ENCODE peak calls at places on chromosome 2, in eight cellular contexts. R is AG04449, L is Caco-2, V is A549, E is fibroblast of pulmonary artery, S is lower leg skin, O is GM10248, W is tibial nerve. N is an unnamed sample.

GRCh38 chr2:144424559-144425240 is 95.2 kb downstream of the ZEB2 start:
- DNase-seq in R (no peak), L (no peak), V (no peak), E (no peak), S (no peak), O (no peak), W (no peak), N (no peak)

GRCh38 chr2:85561280-85562212 is at the start of gene GGCX:
- DNase-seq in R (no peak), L (peak; percentile 97), V (peak; percentile 97), E (peak; percentile 93), S (peak; percentile 98), O (peak; percentile 96), W (peak; percentile 92), N (peak; percentile 94)

GRCh38 chr2:64143154-64144056 is 815 bp downstream of the PELI1 start:
- DNase-seq in R (no peak), L (no peak), V (peak; percentile 28), E (peak; percentile 44), S (no peak), O (peak; percentile 18), W (no peak), N (peak; percentile 32)

GRCh38 chr2:28469947-28470585 is 25.8 kb upstream of the PLB1 start:
- DNase-seq in R (no peak), L (peak; percentile 27), V (no peak), E (no peak), S (no peak), O (no peak), W (no peak), N (no peak)

GRCh38 chr2:209351636-209352035 is 72.2 kb upstream of the MAP2 start:
- DNase-seq in R (peak; percentile 46), L (no peak), V (no peak), E (no peak), S (no peak), O (no peak), W (no peak), N (no peak)

GRCh38 chr2:134446431-134447091 is 192.7 kb downstream of the MGAT5 start:
- DNase-seq in R (no peak), L (no peak), V (no peak), E (peak; percentile 53), S (no peak), O (no peak), W (no peak), N (no peak)

GRCh38 chr2:171318463-171318934 is 115.3 kb downstream of the METTL8 start:
- DNase-seq in R (no peak), L (no peak), V (no peak), E (peak; percentile 27), S (no peak), O (no peak), W (no peak), N (no peak)

GRCh38 chr2:230542751-230543150 is 126.8 kb downstream of the SP100 start:
- DNase-seq in R (no peak), L (no peak), V (no peak), E (peak; percentile 86), S (no peak), O (no peak), W (no peak), N (no peak)

GRCh38 chr2:74587664-74588277 is 33.3 kb downstream of the DOK1 start:
- DNase-seq in R (no peak), L (peak; percentile 71), V (peak; percentile 77), E (peak; percentile 85), S (peak; percentile 90), O (peak; percentile 82), W (peak; percentile 78), N (peak; percentile 59)

GRCh38 chr2:239762742-239763269 is 262.3 kb downstream of the NDUFA10 start:
- DNase-seq in R (no peak), L (peak; percentile 1), V (no peak), E (no peak), S (no peak), O (no peak), W (no peak), N (no peak)

GRCh38 chr2:65779021-65779420 is 346.6 kb upstream of the SPRED2 start:
- DNase-seq in R (no peak), L (no peak), V (no peak), E (no peak), S (no peak), O (no peak), W (no peak), N (no peak)

GRCh38 chr2:18674309-18674708 is 84.9 kb upstream of the NT5C1B start:
- DNase-seq in R (no peak), L (no peak), V (no peak), E (no peak), S (no peak), O (no peak), W (no peak), N (no peak)

GRCh38 chr2:157784169-157784822 is 91.8 kb downstream of the ACVR1 start:
- DNase-seq in R (no peak), L (no peak), V (peak; percentile 41), E (peak; percentile 39), S (peak; percentile 86), O (no peak), W (no peak), N (no peak)

GRCh38 chr2:10427568-10427975 is 20.6 kb downstream of the ODC1 start:
- DNase-seq in R (no peak), L (no peak), V (no peak), E (no peak), S (no peak), O (no peak), W (no peak), N (no peak)

DNA sequence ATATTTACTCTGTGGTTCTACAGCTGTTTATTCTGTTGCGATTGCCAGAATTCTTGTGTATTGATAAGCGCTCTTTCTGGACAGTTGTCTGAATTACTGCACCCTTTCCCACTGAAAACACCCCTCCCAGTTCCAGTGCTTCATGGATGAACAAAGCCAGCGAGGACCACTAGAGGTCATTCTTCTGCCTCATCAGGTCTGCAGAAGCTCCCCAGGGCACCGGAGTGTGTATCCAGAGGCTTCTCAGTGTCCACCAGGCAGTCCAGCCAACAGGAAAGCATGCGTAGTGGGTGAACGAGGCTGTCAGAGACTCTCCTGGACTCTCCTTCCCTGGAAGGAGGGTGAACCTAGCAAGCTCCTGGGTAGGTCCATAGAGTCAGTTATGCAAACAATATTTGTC is 40.6 kb upstream of the INHBB start:
- DNase-seq in R (no peak), L (peak; percentile 65), V (peak; percentile 43), E (peak; percentile 36), S (no peak), O (no peak), W (no peak), N (no peak)
- TF ChIP-seq CTCF in R (peak; percentile 35), L (peak; percentile 56), V (no peak), E (peak; percentile 45), S (no peak), O (peak; percentile 12), W (no peak), N (no peak)

GRCh38 chr2:169225906-169226305 is 136.4 kb downstream of the LRP2 start:
- DNase-seq in R (no peak), L (no peak), V (no peak), E (no peak), S (no peak), O (no peak), W (no peak), N (no peak)

GRCh38 chr2:169229590-169229989 is 132.7 kb downstream of the LRP2 start:
- DNase-seq in R (no peak), L (no peak), V (no peak), E (no peak), S (no peak), O (no peak), W (no peak), N (no peak)

GRCh38 chr2:169232551-169233154 is 129.7 kb downstream of the LRP2 start:
- DNase-seq in R (no peak), L (no peak), V (no peak), E (no peak), S (no peak), O (no peak), W (no peak), N (no peak)

GRCh38 chr2:169225233-169225750 is 137.0 kb downstream of the LRP2 start:
- DNase-seq in R (no peak), L (no peak), V (no peak), E (no peak), S (no peak), O (no peak), W (no peak), N (no peak)

DNA sequence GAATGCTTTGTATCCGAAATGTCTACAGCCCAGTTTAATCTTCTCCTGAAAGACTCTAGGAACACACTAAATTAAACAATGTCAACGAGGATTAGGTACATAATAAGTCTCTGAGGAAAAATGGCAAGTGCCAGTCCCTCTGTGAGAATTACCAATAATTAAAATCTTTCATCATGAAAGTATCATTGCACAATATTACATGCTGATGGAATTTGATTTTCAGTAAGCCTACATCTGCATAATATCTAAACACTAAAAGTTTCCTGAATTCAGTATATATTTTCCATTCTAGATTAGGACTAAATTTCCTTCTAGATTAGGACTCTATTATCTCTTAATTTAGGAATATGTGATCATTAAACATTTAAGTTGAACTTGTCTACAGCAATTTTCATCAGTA is 132.1 kb downstream of the LRP2 start:
- DNase-seq in R (no peak), L (no peak), V (no peak), E (no peak), S (no peak), O (no peak), W (no peak), N (no peak)
- TF ChIP-seq CTCF in R (no peak), L (no peak), V (no peak), E (no peak), S (no peak), O (no peak), W (no peak), N (no peak)

DNA sequence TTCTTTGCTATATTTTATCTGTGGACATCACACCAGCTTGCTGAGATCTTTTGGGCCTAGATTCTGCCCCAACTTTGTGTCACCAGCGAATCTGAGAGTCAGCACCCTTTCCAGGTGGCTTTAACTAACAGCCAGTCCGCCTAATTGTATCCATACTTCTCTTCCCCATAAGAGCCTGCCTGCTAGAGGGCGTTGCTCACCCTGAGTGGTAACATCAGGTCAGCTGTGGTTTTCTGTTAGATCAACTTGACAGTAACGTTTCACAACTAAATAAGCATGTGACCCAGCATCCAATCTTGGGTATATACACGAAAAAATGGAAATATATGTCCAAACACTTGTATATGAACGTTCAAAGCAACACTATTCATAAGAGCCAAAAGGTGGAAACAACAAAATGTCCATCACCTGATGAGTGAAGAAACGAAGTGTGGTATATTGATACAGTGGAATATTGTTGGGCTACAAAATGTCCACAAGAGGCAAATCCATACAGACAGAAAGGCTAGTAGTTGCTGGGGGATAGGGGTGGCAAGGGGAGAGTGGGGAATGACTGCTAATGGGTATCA is 24.9 kb downstream of the EFHD1 start:
- DNase-seq in R (no peak), L (no peak), V (peak; percentile 24), E (peak; percentile 12), S (no peak), O (no peak), W (no peak), N (no peak)
- TF ChIP-seq CTCF in R (no peak), L (no peak), V (peak; percentile 14), E (no peak), S (no peak), O (peak; percentile 8), W (no peak), N (no peak)

DNA sequence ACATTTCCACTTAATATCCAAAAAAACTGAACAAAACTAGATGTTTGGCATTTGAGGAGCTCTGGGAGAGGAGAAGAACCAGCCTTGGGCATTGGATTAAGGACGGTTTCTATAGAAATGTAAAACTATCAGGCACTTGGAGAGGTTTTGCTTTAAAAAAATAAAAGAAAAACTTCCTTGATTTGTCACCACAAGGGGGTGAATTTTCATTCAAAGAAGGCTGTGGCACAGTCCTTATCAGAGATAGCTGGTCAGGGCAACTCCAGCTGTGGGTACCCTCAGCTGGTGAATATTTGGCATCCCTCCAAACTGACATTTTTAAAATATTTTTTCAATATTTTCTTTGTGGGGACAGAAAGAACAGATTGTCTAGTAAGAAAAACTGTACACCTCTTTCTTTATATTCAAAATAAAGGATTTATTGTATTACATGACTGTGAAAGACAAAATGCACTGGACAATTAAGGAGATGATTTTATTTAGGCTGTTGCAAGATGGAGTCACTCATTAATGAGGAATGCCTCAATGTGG is 46.1 kb upstream of the TBC1D8 start:
- DNase-seq in R (no peak), L (no peak), V (no peak), E (no peak), S (no peak), O (no peak), W (no peak), N (no peak)
- TF ChIP-seq CTCF in R (no peak), L (peak; percentile 28), V (peak; percentile 34), E (no peak), S (no peak), O (no peak), W (no peak), N (no peak)

N was measured in CD8-positive, alpha-beta T cell.